ENCODE peak calls at places on chromosomes 3 and 15, in eight cellular contexts. One of them, this sample, is unnamed.

GRCh38 chr3:63400259-63400860 is 122.3 kb downstream of the SYNPR start:
- DNase-seq in HFFc6: peak
- DNase-seq in BJ: no peak
- DNase-seq in OCI-LY7: no peak
- DNase-seq in B cell: no peak
- DNase-seq in A549: no peak
- DNase-seq in GM06990: no peak
- DNase-seq in neural progenitor cell: no peak
- DNase-seq in this sample: no peak

GRCh38 chr3:100002599-100003350 is 111.5 kb downstream of the FILIP1L start:
- DNase-seq in BJ: peak
- DNase-seq in A549: peak
- DNase-seq in neural progenitor cell: no peak
- DNase-seq in HFFc6: peak
- DNase-seq in OCI-LY7: no peak
- DNase-seq in B cell: no peak
- DNase-seq in GM06990: no peak
- DNase-seq in this sample: no peak

GRCh38 chr3:42819351-42819965 is 10.2 kb downstream of the ACKR2 start:
- DNase-seq in A549: no peak
- DNase-seq in HFFc6: no peak
- DNase-seq in GM06990: no peak
- DNase-seq in neural progenitor cell: peak
- DNase-seq in B cell: no peak
- DNase-seq in BJ: no peak
- DNase-seq in OCI-LY7: no peak
- DNase-seq in this sample: no peak

GRCh38 chr15:57427367-57427821 is 51.1 kb downstream of the CGNL1 start:
- DNase-seq in GM06990: no peak
- DNase-seq in OCI-LY7: no peak
- DNase-seq in HFFc6: peak
- DNase-seq in neural progenitor cell: peak
- DNase-seq in A549: peak
- DNase-seq in B cell: no peak
- DNase-seq in BJ: peak
- DNase-seq in this sample: no peak

GRCh38 chr3:107525101-107525953 is 2.6 kb downstream of the BBX start:
- DNase-seq in HFFc6: no peak
- DNase-seq in BJ: no peak
- DNase-seq in B cell: no peak
- DNase-seq in neural progenitor cell: peak
- DNase-seq in OCI-LY7: peak
- DNase-seq in A549: peak
- DNase-seq in GM06990: peak
- DNase-seq in this sample: peak

GRCh38 chr3:30972449-30972848 is 78.0 kb upstream of the GADL1 start:
- DNase-seq in GM06990: no peak
- DNase-seq in OCI-LY7: no peak
- DNase-seq in neural progenitor cell: no peak
- DNase-seq in B cell: no peak
- DNase-seq in BJ: no peak
- DNase-seq in A549: no peak
- DNase-seq in HFFc6: no peak
- DNase-seq in this sample: no peak

GRCh38 chr3:168117059-168117458 is 21.3 kb upstream of the GOLIM4 start:
- DNase-seq in OCI-LY7: no peak
- DNase-seq in B cell: no peak
- DNase-seq in HFFc6: no peak
- DNase-seq in neural progenitor cell: no peak
- DNase-seq in GM06990: no peak
- DNase-seq in A549: no peak
- DNase-seq in BJ: no peak
- DNase-seq in this sample: no peak

GRCh38 chr15:101621961-101622360 is 30.2 kb downstream of the TM2D3 start:
- DNase-seq in OCI-LY7: no peak
- DNase-seq in GM06990: no peak
- DNase-seq in neural progenitor cell: no peak
- DNase-seq in HFFc6: no peak
- DNase-seq in BJ: no peak
- DNase-seq in A549: no peak
- DNase-seq in B cell: no peak
- DNase-seq in this sample: no peak

GRCh38 chr3:94862703-94863102 is 799.8 kb downstream of the NSUN3 start:
- DNase-seq in neural progenitor cell: peak
- DNase-seq in OCI-LY7: peak
- DNase-seq in HFFc6: no peak
- DNase-seq in B cell: no peak
- DNase-seq in GM06990: no peak
- DNase-seq in BJ: no peak
- DNase-seq in A549: peak
- DNase-seq in this sample: peak

GRCh38 chr15:62344806-62345539 is 179.9 kb upstream of the C2CD4B start:
- DNase-seq in neural progenitor cell: peak
- DNase-seq in BJ: no peak
- DNase-seq in A549: peak
- DNase-seq in OCI-LY7: peak
- DNase-seq in GM06990: peak
- DNase-seq in B cell: peak
- DNase-seq in HFFc6: peak
- DNase-seq in this sample: peak

GRCh38 chr3:133509482-133509881 is 64.0 kb upstream of the CDV3 start:
- DNase-seq in neural progenitor cell: no peak
- DNase-seq in B cell: no peak
- DNase-seq in OCI-LY7: no peak
- DNase-seq in BJ: no peak
- DNase-seq in A549: no peak
- DNase-seq in GM06990: no peak
- DNase-seq in HFFc6: no peak
- DNase-seq in this sample: no peak

GRCh38 chr3:170128259-170128976 is 53.1 kb downstream of the PHC3 start:
- DNase-seq in BJ: peak
- DNase-seq in OCI-LY7: peak
- DNase-seq in A549: no peak
- DNase-seq in GM06990: peak
- DNase-seq in B cell: peak
- DNase-seq in HFFc6: no peak
- DNase-seq in neural progenitor cell: no peak
- DNase-seq in this sample: peak

GRCh38 chr3:25856902-25857518 is 67.1 kb downstream of the OXSM start:
- DNase-seq in A549: peak
- DNase-seq in OCI-LY7: peak
- DNase-seq in neural progenitor cell: peak
- DNase-seq in B cell: peak
- DNase-seq in HFFc6: peak
- DNase-seq in GM06990: no peak
- DNase-seq in BJ: no peak
- DNase-seq in this sample: peak

GRCh38 chr3:154969366-154969765 is 110.8 kb upstream of the MME start:
- DNase-seq in B cell: no peak
- DNase-seq in BJ: no peak
- DNase-seq in A549: no peak
- DNase-seq in neural progenitor cell: no peak
- DNase-seq in GM06990: no peak
- DNase-seq in HFFc6: no peak
- DNase-seq in OCI-LY7: no peak
- DNase-seq in this sample: no peak

GRCh38 chr3:6132684-6133432 is 728.1 kb upstream of the GRM7 start:
- DNase-seq in neural progenitor cell: no peak
- DNase-seq in BJ: no peak
- DNase-seq in B cell: no peak
- DNase-seq in A549: no peak
- DNase-seq in HFFc6: no peak
- DNase-seq in GM06990: peak
- DNase-seq in OCI-LY7: no peak
- DNase-seq in this sample: peak

GRCh38 chr3:137692803-137693431 is 71.2 kb upstream of the SOX14 start:
- DNase-seq in HFFc6: no peak
- DNase-seq in A549: peak
- DNase-seq in GM06990: peak
- DNase-seq in B cell: no peak
- DNase-seq in BJ: no peak
- DNase-seq in OCI-LY7: peak
- DNase-seq in neural progenitor cell: peak
- DNase-seq in this sample: peak

GRCh38 chr15:39869251-39869650 is 50.8 kb downstream of the GPR176 start:
- DNase-seq in OCI-LY7: no peak
- DNase-seq in BJ: no peak
- DNase-seq in A549: no peak
- DNase-seq in HFFc6: no peak
- DNase-seq in B cell: no peak
- DNase-seq in neural progenitor cell: no peak
- DNase-seq in GM06990: no peak
- DNase-seq in this sample: no peak

GRCh38 chr3:31187380-31187779 is 292.9 kb upstream of the GADL1 start:
- DNase-seq in B cell: no peak
- DNase-seq in BJ: no peak
- DNase-seq in GM06990: no peak
- DNase-seq in HFFc6: no peak
- DNase-seq in A549: no peak
- DNase-seq in neural progenitor cell: no peak
- DNase-seq in OCI-LY7: no peak
- DNase-seq in this sample: no peak

GRCh38 chr3:195401959-195402358 is 40.9 kb downstream of the ACAP2 start:
- DNase-seq in HFFc6: no peak
- DNase-seq in OCI-LY7: no peak
- DNase-seq in GM06990: no peak
- DNase-seq in A549: no peak
- DNase-seq in B cell: no peak
- DNase-seq in BJ: no peak
- DNase-seq in neural progenitor cell: no peak
- DNase-seq in this sample: no peak

GRCh38 chr3:160038862-160039562 is 50.4 kb downstream of the IL12A start:
- DNase-seq in HFFc6: no peak
- DNase-seq in OCI-LY7: no peak
- DNase-seq in A549: no peak
- DNase-seq in neural progenitor cell: peak
- DNase-seq in B cell: no peak
- DNase-seq in GM06990: peak
- DNase-seq in BJ: no peak
- DNase-seq in this sample: no peak

GRCh38 chr3:87260270-87260669 is 16.1 kb downstream of the POU1F1 start:
- DNase-seq in HFFc6: peak
- DNase-seq in neural progenitor cell: peak
- DNase-seq in GM06990: no peak
- DNase-seq in OCI-LY7: peak
- DNase-seq in A549: peak
- DNase-seq in BJ: peak
- DNase-seq in B cell: no peak
- DNase-seq in this sample: peak

GRCh38 chr3:188792788-188793187 is 379.0 kb upstream of the TPRG1 start:
- DNase-seq in OCI-LY7: peak
- DNase-seq in A549: no peak
- DNase-seq in GM06990: no peak
- DNase-seq in HFFc6: no peak
- DNase-seq in BJ: no peak
- DNase-seq in B cell: no peak
- DNase-seq in neural progenitor cell: peak
- DNase-seq in this sample: no peak

GRCh38 chr3:188801393-188801792 is 370.4 kb upstream of the TPRG1 start:
- DNase-seq in A549: no peak
- DNase-seq in BJ: no peak
- DNase-seq in B cell: no peak
- DNase-seq in HFFc6: peak
- DNase-seq in GM06990: no peak
- DNase-seq in neural progenitor cell: no peak
- DNase-seq in OCI-LY7: no peak
- DNase-seq in this sample: no peak

GRCh38 chr3:188802645-188803044 is 369.1 kb upstream of the TPRG1 start:
- DNase-seq in B cell: no peak
- DNase-seq in GM06990: no peak
- DNase-seq in BJ: no peak
- DNase-seq in A549: no peak
- DNase-seq in HFFc6: no peak
- DNase-seq in neural progenitor cell: no peak
- DNase-seq in OCI-LY7: no peak
- DNase-seq in this sample: no peak

GRCh38 chr3:188796122-188796631 is 375.6 kb upstream of the TPRG1 start:
- DNase-seq in BJ: peak
- DNase-seq in B cell: peak
- DNase-seq in A549: no peak
- DNase-seq in GM06990: peak
- DNase-seq in OCI-LY7: peak
- DNase-seq in neural progenitor cell: no peak
- DNase-seq in HFFc6: peak
- DNase-seq in this sample: peak

GRCh38 chr3:188797045-188797444 is 374.7 kb upstream of the TPRG1 start:
- DNase-seq in neural progenitor cell: no peak
- DNase-seq in B cell: no peak
- DNase-seq in BJ: no peak
- DNase-seq in OCI-LY7: no peak
- DNase-seq in HFFc6: no peak
- DNase-seq in A549: no peak
- DNase-seq in GM06990: no peak
- DNase-seq in this sample: no peak
- TF ChIP-seq CTCF in neural progenitor cell: no peak
- TF ChIP-seq CTCF in B cell: no peak
- TF ChIP-seq CTCF in BJ: no peak
- TF ChIP-seq CTCF in OCI-LY7: no peak
- TF ChIP-seq CTCF in HFFc6: no peak
- TF ChIP-seq CTCF in A549: no peak
- TF ChIP-seq CTCF in GM06990: no peak
- TF ChIP-seq CTCF in this sample: no peak

GRCh38 chr3:111012388-111013248 is 59.0 kb upstream of the NECTIN3 start:
- DNase-seq in BJ: no peak
- DNase-seq in HFFc6: no peak
- DNase-seq in GM06990: no peak
- DNase-seq in B cell: no peak
- DNase-seq in neural progenitor cell: peak
- DNase-seq in A549: peak
- DNase-seq in OCI-LY7: no peak
- DNase-seq in this sample: no peak
- TF ChIP-seq CTCF in BJ: no peak
- TF ChIP-seq CTCF in HFFc6: no peak
- TF ChIP-seq CTCF in GM06990: no peak
- TF ChIP-seq CTCF in B cell: no peak
- TF ChIP-seq CTCF in neural progenitor cell: peak
- TF ChIP-seq CTCF in A549: no peak
- TF ChIP-seq CTCF in OCI-LY7: peak
- TF ChIP-seq CTCF in this sample: no peak

DNA sequence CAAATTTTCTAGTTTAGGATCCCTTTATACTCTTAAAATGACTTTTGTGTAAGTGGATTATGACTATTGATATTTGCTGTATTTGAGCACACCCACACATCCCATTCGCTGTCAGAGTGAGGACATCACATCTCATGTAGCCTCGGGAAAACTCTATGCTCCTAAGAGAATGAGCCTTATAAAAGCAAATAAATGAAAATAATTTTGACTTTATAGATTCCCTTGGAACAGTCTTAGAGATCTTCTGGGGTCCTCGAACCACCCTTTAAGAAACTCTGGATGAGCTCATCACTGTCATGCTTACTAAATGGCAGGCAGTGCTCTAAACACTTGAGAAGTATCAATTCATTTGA is 16.1 kb upstream of the EXOG start:
- DNase-seq in neural progenitor cell: no peak
- DNase-seq in B cell: no peak
- DNase-seq in BJ: no peak
- DNase-seq in HFFc6: no peak
- DNase-seq in GM06990: no peak
- DNase-seq in A549: no peak
- DNase-seq in OCI-LY7: no peak
- DNase-seq in this sample: no peak
- TF ChIP-seq CTCF in neural progenitor cell: no peak
- TF ChIP-seq CTCF in B cell: no peak
- TF ChIP-seq CTCF in BJ: no peak
- TF ChIP-seq CTCF in HFFc6: peak
- TF ChIP-seq CTCF in GM06990: no peak
- TF ChIP-seq CTCF in A549: no peak
- TF ChIP-seq CTCF in OCI-LY7: peak
- TF ChIP-seq CTCF in this sample: no peak

GRCh38 chr3:54066253-54066652 is 56.1 kb upstream of the CACNA2D3 start:
- DNase-seq in B cell: no peak
- DNase-seq in HFFc6: no peak
- DNase-seq in OCI-LY7: no peak
- DNase-seq in GM06990: no peak
- DNase-seq in neural progenitor cell: no peak
- DNase-seq in BJ: no peak
- DNase-seq in A549: no peak
- DNase-seq in this sample: no peak
- TF ChIP-seq CTCF in B cell: no peak
- TF ChIP-seq CTCF in HFFc6: no peak
- TF ChIP-seq CTCF in OCI-LY7: no peak
- TF ChIP-seq CTCF in GM06990: no peak
- TF ChIP-seq CTCF in neural progenitor cell: no peak
- TF ChIP-seq CTCF in BJ: no peak
- TF ChIP-seq CTCF in A549: no peak
- TF ChIP-seq CTCF in this sample: no peak